ENCODE peak calls at places on chromosomes 3 and 15, in eight cellular contexts. H is GM12865, O is AG04449, F is neuronal stem cell, E is right cardiac atrium, C is choroid plexus epithelial cell, J is AG09309, X is A549. V is an unnamed sample.

GRCh38 chr15:40229956-40230355 is 8.9 kb upstream of the PAK6 start:
- DNase-seq in H (no peak), O (no peak), F (no peak), E (no peak), C (no peak), J (no peak), X (no peak), V (no peak)

GRCh38 chr3:107065094-107065861 is 312.0 kb upstream of the CCDC54 start:
- DNase-seq in H (no peak), O (no peak), F (no peak), E (peak; percentile 32), C (no peak), J (no peak), X (no peak), V (no peak)

GRCh38 chr3:131083190-131083863 is 56.6 kb downstream of the NEK11 start:
- DNase-seq in H (peak; percentile 53), O (no peak), F (no peak), E (peak; percentile 82), C (peak; percentile 25), J (no peak), X (no peak), V (no peak)

GRCh38 chr3:135911106-135911505 is 54.4 kb upstream of the PPP2R3A start:
- DNase-seq in H (no peak), O (no peak), F (no peak), E (no peak), C (no peak), J (no peak), X (no peak), V (no peak)

GRCh38 chr3:106130384-106131084 is 261.7 kb upstream of the CBLB start:
- DNase-seq in H (no peak), O (peak; percentile 36), F (no peak), E (no peak), C (peak; percentile 76), J (peak; percentile 46), X (no peak), V (no peak)

GRCh38 chr3:155407331-155407730 is 113.8 kb upstream of the STRIT1 start:
- DNase-seq in H (no peak), O (no peak), F (no peak), E (no peak), C (no peak), J (no peak), X (no peak), V (no peak)

GRCh38 chr15:63504979-63505841 is 817 bp downstream of the USP3 start:
- DNase-seq in H (peak; percentile 83), O (no peak), F (peak; percentile 50), E (peak; percentile 82), C (peak; percentile 58), J (no peak), X (no peak), V (peak; percentile 50)

GRCh38 chr3:87145553-87145952 is 81.6 kb upstream of the CHMP2B start:
- DNase-seq in H (peak; percentile 44), O (no peak), F (no peak), E (no peak), C (peak; percentile 50), J (no peak), X (no peak), V (no peak)

GRCh38 chr3:8816106-8816505 is 46.7 kb upstream of the OXTR start:
- DNase-seq in H (no peak), O (no peak), F (no peak), E (no peak), C (no peak), J (no peak), X (no peak), V (no peak)

GRCh38 chr3:172065967-172066762 is 26.8 kb downstream of the FNDC3B start:
- DNase-seq in H (no peak), O (no peak), F (no peak), E (no peak), C (peak; percentile 76), J (no peak), X (peak; percentile 19), V (no peak)

GRCh38 chr3:195197764-195198423 is 73.1 kb downstream of the XXYLT1 start:
- DNase-seq in H (no peak), O (peak; percentile 74), F (no peak), E (no peak), C (peak; percentile 65), J (peak; percentile 85), X (peak; percentile 8), V (no peak)

GRCh38 chr15:82538961-82539689 is 1.1 kb downstream of the RPS17 start:
- DNase-seq in H (no peak), O (no peak), F (no peak), E (no peak), C (peak; percentile 31), J (no peak), X (no peak), V (no peak)

GRCh38 chr3:168081856-168082255 is 13.9 kb downstream of the GOLIM4 start:
- DNase-seq in H (no peak), O (no peak), F (no peak), E (no peak), C (no peak), J (no peak), X (no peak), V (no peak)

GRCh38 chr15:89184367-89184766 is 37.0 kb downstream of the RLBP1 start:
- DNase-seq in H (no peak), O (no peak), F (no peak), E (no peak), C (no peak), J (no peak), X (no peak), V (no peak)

GRCh38 chr3:140521751-140522445 is 156.0 kb upstream of the TRIM42 start:
- DNase-seq in H (no peak), O (no peak), F (no peak), E (no peak), C (no peak), J (no peak), X (no peak), V (no peak)

GRCh38 chr15:77186518-77187095 is 115.7 kb upstream of the TSPAN3 start:
- DNase-seq in H (peak; percentile 66), O (no peak), F (no peak), E (no peak), C (peak; percentile 81), J (no peak), X (no peak), V (no peak)

GRCh38 chr15:36024066-36024465 is 478.1 kb upstream of the DPH6 start:
- DNase-seq in H (no peak), O (no peak), F (no peak), E (peak; percentile 63), C (peak; percentile 12), J (no peak), X (no peak), V (no peak)

GRCh38 chr3:50447290-50447840 is 56.1 kb downstream of the CACNA2D2 start:
- DNase-seq in H (no peak), O (no peak), F (no peak), E (peak; percentile 43), C (no peak), J (no peak), X (no peak), V (no peak)

GRCh38 chr3:152786977-152787681 is 47.8 kb upstream of the P2RY1 start:
- DNase-seq in H (no peak), O (no peak), F (no peak), E (no peak), C (no peak), J (no peak), X (no peak), V (no peak)

GRCh38 chr15:60017538-60018199 is 13.6 kb downstream of the FOXB1 start:
- DNase-seq in H (no peak), O (no peak), F (no peak), E (no peak), C (peak; percentile 39), J (no peak), X (no peak), V (no peak)

GRCh38 chr3:127286571-127287140 is 1.2 kb downstream of the PRR20G start:
- DNase-seq in H (no peak), O (no peak), F (no peak), E (no peak), C (peak; percentile 1), J (no peak), X (no peak), V (no peak)
- H3K4me3 ChIP-seq in H (no peak overlapping the region), O (no peak overlapping the region), F (no peak overlapping the region), E (no peak overlapping the region), C (no peak overlapping the region), J (peak overlapping the region; percentile 21), X (no peak overlapping the region), V (no peak overlapping the region)

DNA sequence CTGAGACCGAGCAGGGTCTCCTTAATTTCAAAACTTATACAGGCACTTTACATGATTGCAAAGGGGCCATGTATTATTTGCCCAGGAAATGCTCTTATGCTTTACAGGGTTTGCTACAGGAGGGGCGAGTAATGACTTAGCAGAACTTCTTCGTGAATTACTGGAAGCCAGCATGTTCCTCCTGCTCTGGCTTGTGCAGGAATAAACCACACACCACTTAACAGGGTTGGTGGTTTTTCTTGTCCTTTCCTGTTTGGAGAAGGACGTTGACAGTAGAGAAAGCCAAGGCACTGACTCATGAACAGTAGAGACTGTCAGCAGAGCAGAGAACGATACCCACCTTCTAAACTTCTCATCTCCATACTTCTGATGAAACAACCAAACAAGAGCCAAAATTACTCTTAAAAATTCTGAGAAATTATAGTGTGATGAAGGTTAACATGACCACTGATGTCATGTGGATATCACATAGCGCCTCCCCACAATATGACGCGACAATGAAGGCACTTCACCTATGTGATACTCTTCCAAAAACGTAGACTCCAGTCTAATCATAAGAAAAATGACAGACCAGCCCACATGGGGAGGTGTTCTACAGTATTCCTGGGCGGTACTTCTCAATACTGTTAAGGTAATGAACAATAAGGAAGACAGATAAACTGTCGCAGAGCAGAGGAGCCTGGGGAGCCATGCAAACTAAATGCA is 24.7 kb upstream of the MCTP2 start:
- DNase-seq in H (no peak), O (peak; percentile 93), F (no peak), E (no peak), C (peak; percentile 41), J (peak; percentile 95), X (no peak), V (no peak)
- H3K4me3 ChIP-seq in H (no peak overlapping the region), O (no peak overlapping the region), F (no peak overlapping the region), E (no peak overlapping the region), C (no peak overlapping the region), J (no peak overlapping the region), X (no peak overlapping the region), V (no peak overlapping the region)

GRCh38 chr3:16883726-16884083 is 1.1 kb upstream of the PLCL2 start:
- DNase-seq in H (no peak), O (no peak), F (no peak), E (no peak), C (peak; percentile 19), J (no peak), X (no peak), V (no peak)
- H3K4me3 ChIP-seq in H (peak overlapping the region; percentile 72), O (peak overlapping the region; percentile 79), F (no peak overlapping the region), E (peak overlapping the region; percentile 59), C (peak overlapping the region; percentile 70), J (peak overlapping the region; percentile 87), X (peak overlapping the region; percentile 85), V (peak overlapping the region; percentile 56)

GRCh38 chr3:194057570-194058188 is 78.3 kb upstream of the HES1 start:
- DNase-seq in H (no peak), O (no peak), F (no peak), E (no peak), C (no peak), J (no peak), X (no peak), V (no peak)
- H3K4me3 ChIP-seq in H (peak overlapping the region; percentile 16), O (peak overlapping the region; percentile 29), F (no peak overlapping the region), E (peak overlapping the region; percentile 39), C (peak overlapping the region; percentile 41), J (peak overlapping the region; percentile 24), X (no peak overlapping the region), V (peak overlapping the region; percentile 35)

GRCh38 chr15:72271221-72271620 is 1.1 kb downstream of the PARP6 start:
- DNase-seq in H (no peak), O (no peak), F (no peak), E (no peak), C (no peak), J (no peak), X (no peak), V (no peak)
- H3K4me3 ChIP-seq in H (peak overlapping the region; percentile 76), O (peak overlapping the region; percentile 85), F (no peak overlapping the region), E (no peak overlapping the region), C (peak overlapping the region; percentile 93), J (no peak overlapping the region), X (peak overlapping the region; percentile 80), V (peak overlapping the region; percentile 82)

V was measured in CD8-positive, alpha-beta T cell.